ENCODE peak calls at places on chromosomes 1 and 21, in nine cellular contexts. U is RWPE2, X is pancreas, O is stomach, Y is upper lobe of right lung, J is cardiac muscle cell, F is neural progenitor cell, L is fibroblast of lung, W is ascending aorta. Q is an unnamed sample. For H3K4me1, the result is how much of the 10 kb centered on the place peaks cover.

GRCh38 chr1:7885513-7886298 is 32.8 kb upstream of the UTS2 start:
- DNase-seq in F (no peak), X (peak), W (no peak), L (no peak), U (peak), Y (peak), O (peak), J (no peak), Q (peak)

GRCh38 chr1:115314765-115315164 is 23.3 kb downstream of the NGF start:
- DNase-seq in Y (no peak), F (no peak), J (no peak), X (no peak), W (peak), L (no peak), O (no peak), U (no peak), Q (no peak)

GRCh38 chr1:228515200-228515834 is 28.1 kb downstream of the RNF187 start:
- DNase-seq in L (peak), Y (no peak), X (no peak), U (no peak), J (peak), W (peak), O (no peak), F (peak), Q (peak)

GRCh38 chr1:74396462-74396861 is 115.9 kb downstream of the LRRC53 start:
- DNase-seq in O (no peak), U (no peak), W (no peak), X (no peak), F (no peak), J (no peak), L (no peak), Y (no peak), Q (no peak)

GRCh38 chr1:225578247-225578646 is 74.7 kb downstream of the ENAH start:
- DNase-seq in X (no peak), Y (no peak), W (no peak), J (no peak), U (no peak), O (no peak), L (no peak), F (no peak), Q (no peak)

GRCh38 chr21:43362306-43362927 is 64.5 kb downstream of the SIK1 start:
- DNase-seq in U (no peak), W (peak), J (no peak), Y (peak), X (no peak), L (peak), O (peak), F (peak), Q (peak)

GRCh38 chr1:6127587-6128163 is 52.4 kb downstream of the CHD5 start:
- DNase-seq in L (peak), J (peak), X (peak), U (peak), F (peak), O (peak), W (no peak), Y (peak), Q (peak)

GRCh38 chr1:34162852-34163766 is 1.9 kb downstream of the CSMD2 start:
- DNase-seq in O (peak), L (peak), J (peak), Y (peak), U (no peak), F (peak), X (peak), W (peak), Q (peak)

GRCh38 chr1:8390707-8391106 is 72.8 kb downstream of the SLC45A1 start:
- DNase-seq in O (no peak), W (no peak), F (no peak), Y (no peak), X (no peak), L (no peak), U (no peak), J (no peak), Q (no peak)

GRCh38 chr1:62209931-62210595 is 15.4 kb downstream of the L1TD1 start:
- DNase-seq in J (no peak), O (no peak), W (no peak), X (no peak), F (no peak), Y (no peak), L (peak), U (no peak), Q (no peak)

GRCh38 chr1:41003640-41004220 is 17.8 kb downstream of the SLFNL1 start:
- DNase-seq in F (peak), J (peak), Y (peak), X (peak), O (peak), L (peak), U (peak), W (peak), Q (peak)

GRCh38 chr1:24157921-24158481 is 15.1 kb upstream of the IL22RA1 start:
- DNase-seq in L (no peak), U (no peak), J (no peak), X (no peak), Y (no peak), O (no peak), F (peak), W (no peak), Q (no peak)

GRCh38 chr21:41706263-41706639 is 60.6 kb downstream of the RIPK4 start:
- DNase-seq in X (no peak), J (no peak), F (no peak), L (no peak), O (no peak), Y (no peak), U (no peak), W (no peak), Q (no peak)

GRCh38 chr1:162543228-162543627 is 18.3 kb upstream of the UAP1 start:
- DNase-seq in L (no peak), X (no peak), O (no peak), U (no peak), Y (no peak), W (no peak), J (no peak), F (no peak), Q (no peak)

GRCh38 chr1:16187748-16188401 is 24.6 kb downstream of the ARHGEF19 start:
- DNase-seq in F (peak), J (peak), O (peak), L (peak), X (peak), Y (peak), W (peak), U (no peak), Q (peak)

GRCh38 chr1:116020668-116021272 is 44.5 kb downstream of the SLC22A15 start:
- DNase-seq in L (peak), W (no peak), J (peak), X (peak), U (no peak), Y (no peak), F (peak), O (peak), Q (peak)

GRCh38 chr1:228542981-228543380 is 55.8 kb downstream of the RNF187 start:
- DNase-seq in L (no peak), Y (no peak), W (peak), J (no peak), X (no peak), O (no peak), U (no peak), F (no peak), Q (no peak)

GRCh38 chr21:37828515-37828914 is 87.7 kb downstream of the KCNJ6 start:
- DNase-seq in X (no peak), U (no peak), Y (no peak), L (no peak), W (no peak), O (no peak), J (no peak), F (no peak), Q (no peak)

GRCh38 chr1:220511785-220512184 is 16.2 kb upstream of the MARK1 start:
- DNase-seq in X (no peak), Y (peak), L (no peak), F (peak), J (peak), W (no peak), U (no peak), O (no peak), Q (no peak)

GRCh38 chr1:119718409-119718808 is 6.7 kb downstream of the PHGDH start:
- DNase-seq in J (no peak), O (no peak), X (no peak), U (no peak), W (no peak), F (no peak), L (no peak), Y (no peak), Q (no peak)

GRCh38 chr1:225461533-225462428 is 33.9 kb upstream of the LBR start:
- DNase-seq in O (no peak), W (no peak), U (no peak), X (peak), J (no peak), L (no peak), Y (no peak), F (no peak), Q (no peak)

GRCh38 chr1:153921803-153922075 is 1.0 kb downstream of the GATAD2B start:
- DNase-seq in O (no peak), U (no peak), X (no peak), F (no peak), J (peak), Y (peak), L (no peak), W (no peak), Q (peak)

GRCh38 chr1:195584870-195585624 is 1023.2 kb downstream of the KCNT2 start:
- DNase-seq in L (no peak), U (no peak), X (no peak), J (no peak), F (no peak), Y (no peak), W (no peak), O (no peak), Q (peak)

GRCh38 chr1:82062206-82062605 is 261.5 kb downstream of the ADGRL2 start:
- DNase-seq in X (no peak), L (no peak), O (no peak), J (no peak), Y (no peak), U (no peak), F (no peak), W (no peak), Q (no peak)

GRCh38 chr1:59360170-59360569 is 63.3 kb downstream of the FGGY start:
- DNase-seq in O (no peak), L (peak), W (peak), J (no peak), F (no peak), Y (no peak), X (no peak), U (no peak), Q (no peak)

GRCh38 chr1:179007233-179007632 is 18.5 kb upstream of the FAM20B start:
- DNase-seq in Y (no peak), U (no peak), J (no peak), W (no peak), O (no peak), F (no peak), X (no peak), L (no peak), Q (no peak)

GRCh38 chr1:185073725-185074124 is 28.4 kb downstream of the RNF2 start:
- DNase-seq in O (no peak), Y (no peak), J (no peak), L (no peak), W (no peak), X (no peak), F (no peak), U (no peak), Q (no peak)

GRCh38 chr1:203216274-203217138 is 13.0 kb downstream of the CHIT1 start:
- DNase-seq in U (no peak), L (peak), Y (no peak), J (peak), W (peak), F (peak), O (peak), X (no peak), Q (no peak)

GRCh38 chr1:33435096-33435820 is 4.4 kb upstream of the PHC2 start:
- DNase-seq in X (no peak), O (no peak), Y (no peak), L (peak), J (no peak), W (no peak), U (no peak), F (no peak), Q (no peak)

GRCh38 chr1:160672118-160672517 is 25.3 kb upstream of the SLAMF1 start:
- DNase-seq in U (no peak), Y (no peak), X (no peak), O (no peak), W (no peak), L (no peak), J (no peak), F (no peak), Q (no peak)

GRCh38 chr1:239601108-239601507 is 214.7 kb downstream of the CHRM3 start:
- DNase-seq in O (no peak), X (no peak), Y (no peak), F (no peak), J (no peak), L (no peak), U (no peak), W (no peak), Q (no peak)

DNA sequence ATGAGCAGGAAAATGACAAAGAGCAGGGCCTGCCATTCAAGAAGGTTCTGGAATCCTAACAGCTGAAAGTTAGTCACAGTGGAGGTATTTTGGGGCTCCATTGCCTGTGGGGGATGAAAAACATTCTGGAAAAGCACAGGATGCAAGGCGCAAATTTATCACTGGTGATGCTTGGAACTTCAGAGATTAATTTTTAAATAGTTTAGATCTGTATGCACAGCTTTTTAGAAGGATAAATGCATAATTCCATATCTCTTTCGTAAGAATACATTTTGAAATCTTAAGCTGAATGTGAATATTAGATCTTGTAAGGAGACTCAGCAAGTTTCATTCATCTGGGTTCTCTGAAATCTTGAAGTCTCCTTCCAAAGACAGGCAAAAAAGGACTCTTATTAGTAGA is at the start of gene OR11L1:
- DNase-seq in F (no peak), O (no peak), Y (no peak), J (no peak), W (no peak), X (no peak), L (no peak), U (no peak), Q (no peak)
- H3K4me3 ChIP-seq in F (no peak), O (no peak), Y (no peak), J (no peak), W (no peak), X (no peak), L (no peak), U (no peak), Q (no peak)

GRCh38 chr1:206583461-206584264 is 28.6 kb downstream of the EIF2D start:
- DNase-seq in U (no peak), F (peak), J (peak), O (peak), Y (peak), L (peak), X (peak), W (peak), Q (peak)

GRCh38 chr1:206581571-206581981 is 30.7 kb downstream of the EIF2D start:
- DNase-seq in O (no peak), X (no peak), J (no peak), Y (peak), L (no peak), U (no peak), W (no peak), F (no peak), Q (peak)

GRCh38 chr1:206584265-206584648 is 28.0 kb downstream of the EIF2D start:
- DNase-seq in X (no peak), J (no peak), F (no peak), L (no peak), W (no peak), U (no peak), Y (no peak), O (no peak), Q (no peak)

GRCh38 chr1:206580438-206581113 is 31.7 kb downstream of the EIF2D start:
- DNase-seq in O (no peak), Y (no peak), U (no peak), J (no peak), F (no peak), W (no peak), L (no peak), X (no peak), Q (no peak)

GRCh38 chr1:206582537-206583460 is 29.5 kb downstream of the EIF2D start:
- DNase-seq in W (no peak), F (no peak), L (no peak), U (no peak), J (no peak), X (no peak), O (no peak), Y (no peak), Q (no peak)
- H3K4me1 ChIP-seq in W (under half), F (under half), L (under half), U (under half), J (under half), X (under half), O (under half), Y (half or more), Q (under half)

DNA sequence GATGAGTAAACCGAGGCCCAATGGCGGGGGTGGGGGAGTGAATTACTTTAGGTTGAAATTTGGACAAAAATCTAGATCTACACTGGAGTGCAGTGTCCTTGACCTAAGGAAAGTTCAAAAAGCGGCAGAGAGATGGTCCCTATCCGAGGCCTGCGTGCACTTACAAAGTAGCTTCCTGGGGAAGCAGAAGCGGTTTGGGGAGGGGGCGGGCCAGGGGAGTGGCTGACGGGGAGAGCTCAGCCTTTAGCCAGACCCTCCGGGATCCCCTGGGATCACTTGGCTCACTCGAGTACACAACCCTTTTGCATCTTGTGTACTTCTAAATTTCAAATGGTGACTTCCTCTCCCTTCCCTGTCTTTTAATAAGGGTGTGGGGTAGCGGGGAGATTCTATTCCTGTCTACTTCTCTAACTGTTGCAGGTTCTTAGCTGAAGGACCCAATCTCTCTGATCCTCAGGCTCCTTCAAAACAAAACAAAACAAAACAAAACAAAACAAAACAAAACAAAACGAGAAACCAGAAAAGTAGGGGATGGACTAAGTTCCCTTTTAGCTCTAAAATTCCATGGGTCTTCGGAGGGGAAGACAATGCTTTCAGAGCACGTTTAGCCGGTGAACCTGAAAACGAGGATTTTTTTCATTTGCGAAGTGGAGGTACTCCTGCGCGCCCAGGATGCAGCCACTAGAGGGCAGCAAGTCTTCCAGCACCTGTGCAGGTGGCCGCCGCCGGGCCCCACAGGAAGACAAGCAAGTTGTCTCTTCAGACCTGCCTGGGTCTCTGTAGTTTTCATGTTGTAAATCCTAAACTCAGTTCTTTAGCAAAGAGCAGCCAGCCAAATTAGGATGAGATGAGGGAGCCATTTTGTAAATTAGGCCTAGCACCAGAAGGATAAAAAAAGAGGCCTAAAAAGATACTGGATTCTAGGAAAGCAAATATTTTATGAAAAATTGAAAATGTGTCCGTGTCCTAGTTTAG is 17.9 kb upstream of the SNX27 start:
- DNase-seq in W (peak), X (peak), J (peak), U (peak), F (peak), L (peak), O (peak), Y (peak), Q (peak)
- H3K4me3 ChIP-seq in W (no peak), X (no peak), J (peak), U (no peak), F (peak), L (no peak), O (no peak), Y (no peak), Q (no peak)

DNA sequence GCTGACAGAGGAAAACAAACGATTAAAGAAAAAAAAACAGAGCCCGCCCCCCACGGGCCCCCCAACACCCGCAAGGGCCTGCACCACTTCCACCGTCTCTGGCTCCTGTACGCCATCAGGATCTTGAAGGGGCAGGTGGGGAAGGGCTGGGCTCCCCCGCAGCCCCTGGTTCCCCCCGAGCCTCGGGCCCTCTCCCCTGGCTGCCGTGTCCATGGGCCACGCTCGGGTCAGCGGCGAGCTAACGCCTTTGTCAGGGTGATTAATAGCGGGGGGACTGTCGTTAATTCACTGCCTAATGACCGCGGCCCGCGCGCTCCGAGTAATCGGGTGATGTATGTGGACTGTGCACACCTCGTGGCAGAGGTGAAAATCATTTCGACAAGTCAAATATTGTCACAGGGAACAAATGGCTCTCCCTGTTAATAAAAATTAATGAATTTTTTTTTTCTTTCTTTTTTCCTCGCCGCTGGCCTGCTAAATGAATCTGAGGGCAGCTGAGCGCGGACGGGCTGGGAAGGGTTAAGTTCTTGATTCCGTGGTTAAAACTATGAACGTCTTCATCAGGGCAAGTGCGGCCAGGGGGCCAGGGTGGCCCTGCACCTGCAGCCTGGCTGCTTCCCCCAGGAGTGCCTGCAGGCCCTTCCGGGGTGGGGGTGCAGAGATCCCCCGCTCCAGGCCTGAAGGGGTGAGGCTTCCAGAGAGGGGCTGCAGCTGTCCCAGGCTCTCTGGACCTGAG is 100.8 kb downstream of the PRDM16 start:
- DNase-seq in X (no peak), J (no peak), U (no peak), W (no peak), O (peak), L (no peak), F (peak), Y (no peak), Q (no peak)
- H3K4me1 ChIP-seq in X (half or more), J (half or more), U (under half), W (under half), O (half or more), L (under half), F (under half), Y (under half), Q (under half)

GRCh38 chr1:150259758-150260669 is 2.4 kb downstream of the CA14 start:
- DNase-seq in L (no peak), J (peak), Y (peak), U (peak), X (peak), O (peak), W (no peak), F (peak), Q (peak)
- H3K4me3 ChIP-seq in L (no peak), J (peak), Y (peak), U (no peak), X (no peak), O (no peak), W (no peak), F (peak), Q (no peak)

GRCh38 chr1:55612988-55613387 is 397.8 kb upstream of the USP24 start:
- DNase-seq in J (no peak), O (no peak), Y (no peak), U (no peak), L (no peak), F (no peak), X (no peak), W (no peak), Q (no peak)

GRCh38 chr1:55617416-55617980 is 402.3 kb upstream of the USP24 start:
- DNase-seq in O (no peak), F (no peak), U (no peak), J (no peak), L (no peak), X (no peak), Y (no peak), W (no peak), Q (no peak)

GRCh38 chr1:55623339-55623738 is 408.2 kb upstream of the USP24 start:
- DNase-seq in F (no peak), Y (no peak), J (peak), U (no peak), L (peak), X (peak), O (no peak), W (no peak), Q (no peak)

GRCh38 chr1:55622071-55622470 is 406.9 kb upstream of the USP24 start:
- DNase-seq in X (no peak), U (no peak), F (no peak), Y (no peak), J (no peak), W (no peak), L (no peak), O (no peak), Q (no peak)

GRCh38 chr1:55618203-55618602 is 403.0 kb upstream of the USP24 start:
- DNase-seq in U (no peak), O (no peak), L (no peak), W (no peak), X (no peak), F (no peak), Y (no peak), J (no peak), Q (no peak)
- H3K4me1 ChIP-seq in U (under half), O (under half), L (under half), W (under half), X (under half), F (under half), Y (under half), J (under half), Q (under half)

Q was measured in mucosa of descending colon.